ENCODE peak calls at places on chromosomes 7 and 10, in eight cellular contexts. N is PC-3, B is neural progenitor cell, U is HCT116, Y is MM.1S, J is hepatocyte, S is OCI-LY7, P is GM23338. H is an unnamed sample.

GRCh38 chr10:124728830-124729661 is 15.1 kb downstream of the FAM53B start:
- DNase-seq in N (no peak), B (no peak), U (no peak), Y (no peak), J (no peak), S (no peak), P (no peak), H (no peak)

GRCh38 chr7:111059826-111060225 is 31.1 kb upstream of the LRRN3 start:
- DNase-seq in N (no peak), B (no peak), U (no peak), Y (no peak), J (no peak), S (no peak), P (no peak), H (peak; percentile 55)

GRCh38 chr7:129569811-129570215 is 41.7 kb upstream of the NRF1 start:
- DNase-seq in N (peak; percentile 93), B (no peak), U (peak; percentile 63), Y (no peak), J (peak; percentile 75), S (no peak), P (no peak), H (peak; percentile 96)

GRCh38 chr7:30062587-30062986 is 34.4 kb downstream of the PLEKHA8 start:
- DNase-seq in N (peak; percentile 42), B (peak; percentile 10), U (peak; percentile 13), Y (peak; percentile 30), J (peak; percentile 49), S (peak; percentile 62), P (peak; percentile 51), H (peak; percentile 61)

GRCh38 chr10:12869427-12869826 is 132.1 kb downstream of the CCDC3 start:
- DNase-seq in N (no peak), B (no peak), U (no peak), Y (no peak), J (no peak), S (no peak), P (no peak), H (no peak)

GRCh38 chr7:68414631-68415425 is 1183.4 kb upstream of the AUTS2 start:
- DNase-seq in N (no peak), B (no peak), U (no peak), Y (no peak), J (no peak), S (no peak), P (no peak), H (no peak)

GRCh38 chr7:75638607-75639070 is 100.1 kb downstream of the HIP1 start:
- DNase-seq in N (peak; percentile 35), B (peak; percentile 89), U (no peak), Y (no peak), J (peak; percentile 69), S (no peak), P (peak; percentile 76), H (peak; percentile 83)

GRCh38 chr7:7237201-7237977 is 55.0 kb downstream of the C1GALT1 start:
- DNase-seq in N (no peak), B (peak; percentile 13), U (no peak), Y (no peak), J (no peak), S (no peak), P (no peak), H (no peak)

GRCh38 chr10:27240891-27241639 is 468 bp upstream of the ACBD5 start:
- DNase-seq in N (peak; percentile 13), B (peak; percentile 62), U (no peak), Y (peak; percentile 37), J (peak; percentile 32), S (peak; percentile 66), P (peak; percentile 56), H (peak; percentile 48)

GRCh38 chr10:98536551-98536950 is 89.8 kb upstream of the HPS1 start:
- DNase-seq in N (peak; percentile 62), B (no peak), U (no peak), Y (no peak), J (peak; percentile 15), S (no peak), P (peak; percentile 5), H (peak; percentile 84)

GRCh38 chr7:7816084-7816483 is 97.7 kb upstream of the RPA3 start:
- DNase-seq in N (no peak), B (no peak), U (no peak), Y (peak; percentile 89), J (no peak), S (peak; percentile 65), P (no peak), H (no peak)

GRCh38 chr10:125201108-125201524 is 40.8 kb upstream of the CTBP2 start:
- DNase-seq in N (peak; percentile 76), B (no peak), U (peak; percentile 26), Y (no peak), J (peak; percentile 49), S (no peak), P (no peak), H (peak; percentile 42)

GRCh38 chr7:51455513-51455912 is 138.9 kb upstream of the COBL start:
- DNase-seq in N (no peak), B (no peak), U (no peak), Y (no peak), J (no peak), S (no peak), P (no peak), H (no peak)

GRCh38 chr10:34716958-34717357 is 98.1 kb downstream of the PARD3 start:
- DNase-seq in N (peak; percentile 81), B (no peak), U (no peak), Y (peak; percentile 90), J (no peak), S (no peak), P (no peak), H (no peak)

GRCh38 chr7:50068850-50069551 is 24.0 kb downstream of the ZPBP start:
- DNase-seq in N (peak; percentile 85), B (no peak), U (peak; percentile 22), Y (peak; percentile 52), J (peak; percentile 58), S (no peak), P (peak; percentile 94), H (peak; percentile 85)

GRCh38 chr7:12705878-12706277 is 18.4 kb downstream of the ARL4A start:
- DNase-seq in N (peak; percentile 52), B (no peak), U (no peak), Y (no peak), J (no peak), S (no peak), P (no peak), H (no peak)

GRCh38 chr7:82441916-82442478 is 1.6 kb downstream of the CACNA2D1 start:
- DNase-seq in N (peak; percentile 6), B (peak; percentile 44), U (no peak), Y (no peak), J (no peak), S (no peak), P (peak; percentile 91), H (peak; percentile 43)

GRCh38 chr7:150784120-150784736 is 15.9 kb downstream of the TMEM176B start:
- DNase-seq in N (no peak), B (no peak), U (no peak), Y (no peak), J (peak; percentile 77), S (no peak), P (no peak), H (no peak)

GRCh38 chr7:145031162-145031561 is 195.3 kb upstream of the TPK1 start:
- DNase-seq in N (no peak), B (no peak), U (no peak), Y (no peak), J (no peak), S (no peak), P (no peak), H (no peak)

GRCh38 chr7:145036592-145037386 is 200.9 kb upstream of the TPK1 start:
- DNase-seq in N (peak; percentile 75), B (peak; percentile 74), U (peak; percentile 44), Y (peak; percentile 75), J (peak; percentile 77), S (peak; percentile 65), P (peak; percentile 79), H (peak; percentile 44)
- TF ChIP-seq EZH2phosphoT487 in N (no peak), B (no peak), U (no peak), Y (no peak), J (no peak), S (no peak), P (no peak), H (no peak)

DNA sequence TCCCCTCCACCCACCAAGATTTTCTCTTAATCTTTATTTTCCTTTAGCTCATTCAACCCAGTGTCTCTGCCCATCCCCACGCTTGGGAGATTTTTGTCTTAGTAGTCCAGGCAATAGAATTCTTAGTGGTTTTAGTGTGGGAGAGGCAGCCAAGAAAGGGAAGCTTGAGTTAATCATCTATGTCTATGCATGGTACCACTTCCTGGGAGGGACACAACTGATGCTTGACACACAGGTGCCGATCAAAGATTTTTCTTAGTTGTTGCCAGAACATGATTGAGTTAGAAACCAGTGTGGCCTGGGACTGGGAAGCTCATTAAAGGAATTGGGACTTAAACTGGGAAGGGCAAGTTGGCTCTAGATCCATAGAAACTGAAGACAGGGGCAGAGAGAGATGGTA is 3.1 kb downstream of the STRA8 start:
- DNase-seq in N (no peak), B (no peak), U (no peak), Y (no peak), J (no peak), S (peak; percentile 7), P (no peak), H (no peak)
- H3K27ac ChIP-seq in N (no peak overlapping the region), B (no peak overlapping the region), U (no peak overlapping the region), Y (no peak overlapping the region), J (no peak overlapping the region), S (no peak overlapping the region), P (no peak overlapping the region), H (no peak overlapping the region)

DNA sequence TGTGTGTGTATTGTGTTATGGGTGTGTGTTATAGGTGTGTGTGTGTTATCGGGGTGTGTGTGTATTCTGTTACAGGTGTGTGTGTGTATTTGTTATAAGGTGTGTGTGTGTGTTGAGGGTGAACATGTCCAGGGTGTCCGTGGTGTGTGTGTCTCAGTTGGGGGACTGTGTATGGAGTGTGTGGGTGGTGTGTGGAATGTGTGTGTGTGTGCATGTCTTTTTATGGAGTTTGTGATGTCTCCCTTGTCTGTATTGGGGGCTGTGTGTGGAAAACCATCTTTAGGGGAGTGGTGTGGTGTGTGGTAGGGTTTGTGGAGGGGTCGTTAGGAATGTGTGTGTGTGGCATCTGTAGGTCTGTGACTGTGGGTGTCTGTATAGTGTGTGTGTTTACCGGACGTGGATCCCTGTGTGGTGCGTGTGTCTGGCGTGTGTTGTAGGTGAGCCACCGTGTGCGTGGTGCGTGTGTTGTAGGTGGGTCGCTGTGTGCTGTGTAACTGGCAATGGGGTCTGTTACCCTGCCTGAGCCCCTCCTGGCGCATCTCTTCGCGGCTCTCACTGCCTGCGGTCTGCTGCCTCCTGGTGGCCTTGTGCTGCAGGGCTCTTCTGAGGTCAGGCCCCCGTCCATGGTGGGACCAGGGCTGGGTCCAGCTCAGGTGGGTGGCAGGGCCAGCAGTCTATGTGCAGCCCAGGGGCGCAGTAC is 61.7 kb downstream of the PALD1 start:
- DNase-seq in N (peak; percentile 69), B (peak; percentile 64), U (no peak), Y (no peak), J (peak; percentile 42), S (no peak), P (peak; percentile 84), H (peak; percentile 43)
- TF ChIP-seq EZH2phosphoT487 in N (no peak), B (no peak), U (no peak), Y (no peak), J (no peak), S (no peak), P (no peak), H (no peak)

DNA sequence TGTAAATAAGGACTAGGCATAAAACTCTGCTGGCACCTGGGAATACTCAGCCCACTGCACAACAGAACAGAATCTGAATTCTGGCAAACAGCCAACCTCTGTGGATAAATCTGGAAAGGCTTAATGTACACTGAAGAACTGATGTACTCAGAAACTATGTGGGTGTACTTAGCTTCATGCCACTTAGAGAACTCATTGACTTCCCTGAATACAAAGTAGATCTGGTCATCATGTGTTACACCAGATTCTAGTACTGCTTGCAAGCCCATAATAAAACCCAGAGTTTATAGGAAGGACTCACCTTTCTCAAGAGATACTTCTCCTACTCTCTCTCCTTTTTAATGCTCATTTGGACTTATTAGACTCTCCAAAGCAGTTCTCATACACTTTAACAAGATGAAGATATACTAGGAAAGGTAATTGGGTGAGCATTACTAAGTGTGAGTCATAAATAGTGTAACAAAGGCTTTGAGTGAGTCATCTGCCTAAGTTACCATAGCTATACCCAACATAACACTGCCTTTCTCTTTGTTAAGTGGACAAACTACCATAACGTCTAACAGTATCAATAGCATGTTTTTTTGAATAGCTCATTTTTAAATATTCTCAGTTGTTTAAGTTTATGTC is 309.1 kb downstream of the MDFIC start:
- DNase-seq in N (peak; percentile 91), B (no peak), U (peak; percentile 91), Y (no peak), J (peak; percentile 53), S (no peak), P (no peak), H (peak; percentile 96)
- H3K27ac ChIP-seq in N (peak overlapping the region; percentile 87), B (no peak overlapping the region), U (peak overlapping the region; percentile 48), Y (no peak overlapping the region), J (peak overlapping the region; percentile 22), S (no peak overlapping the region), P (no peak overlapping the region), H (peak overlapping the region; percentile 93)

H was measured in GM23248.